ENCODE peak calls at places on chromosome 2, in eight cellular contexts. P is tibial artery, W is thoracic aorta, Q is mammary epithelial cell, K is ovary, S is fibroblast of lung, N is HCT116, B is SK-N-SH. X is an unnamed sample. For H3K4me1 and H3K9me3, the result is how much of the 10 kb centered on the place peaks cover.

GRCh38 chr2:2183135-2183534 is 147.9 kb downstream of the MYT1L start:
- DNase-seq in P (no peak), W (no peak), Q (no peak), K (no peak), S (no peak), N (no peak), B (peak), X (no peak)

GRCh38 chr2:1638281-1638860 is 105.9 kb downstream of the PXDN start:
- DNase-seq in P (no peak), W (no peak), Q (peak), K (no peak), S (no peak), N (no peak), B (no peak), X (no peak)

GRCh38 chr2:43343573-43344304 is 117.3 kb upstream of the ZFP36L2 start:
- DNase-seq in P (peak), W (peak), Q (peak), K (peak), S (peak), N (no peak), B (no peak), X (peak)

GRCh38 chr2:120486441-120486840 is 140.5 kb downstream of the INHBB start:
- DNase-seq in P (no peak), W (no peak), Q (no peak), K (no peak), S (no peak), N (no peak), B (no peak), X (no peak)

GRCh38 chr2:38997784-38998183 is 108.1 kb downstream of the ARHGEF33 start:
- DNase-seq in P (no peak), W (no peak), Q (peak), K (no peak), S (peak), N (no peak), B (no peak), X (no peak)

GRCh38 chr2:162300271-162300670 is 18.2 kb downstream of the IFIH1 start:
- DNase-seq in P (no peak), W (no peak), Q (no peak), K (no peak), S (no peak), N (no peak), B (no peak), X (no peak)

GRCh38 chr2:54402350-54402749 is 53.8 kb upstream of the SPTBN1 start:
- DNase-seq in P (peak), W (peak), Q (no peak), K (peak), S (peak), N (no peak), B (no peak), X (no peak)

GRCh38 chr2:127039387-127040031 is 67.4 kb downstream of the BIN1 start:
- DNase-seq in P (no peak), W (no peak), Q (no peak), K (no peak), S (no peak), N (no peak), B (no peak), X (no peak)

GRCh38 chr2:10283106-10284062 is 19.3 kb upstream of the HPCAL1 start:
- DNase-seq in P (no peak), W (no peak), Q (peak), K (no peak), S (peak), N (peak), B (peak), X (peak)

DNA sequence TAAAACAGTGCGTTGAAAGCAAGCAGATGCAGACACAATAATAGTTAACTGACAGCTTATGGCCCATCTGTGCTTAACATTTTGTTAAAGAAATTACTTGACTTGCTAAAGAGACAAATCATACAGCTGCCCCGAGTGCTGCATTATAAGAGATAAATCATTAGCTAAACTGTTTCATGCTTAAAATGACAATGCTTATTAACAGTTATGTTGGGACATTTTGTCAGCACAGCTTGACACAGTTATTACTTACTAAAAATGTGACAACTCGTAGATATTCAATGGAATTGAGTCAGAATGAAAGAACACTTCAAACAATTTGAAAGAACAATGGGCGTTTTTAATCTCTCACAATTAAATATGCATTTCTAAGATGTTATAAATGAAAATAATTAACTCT is 57.3 kb downstream of the PAX3 start:
- DNase-seq in P (no peak), W (no peak), Q (no peak), K (no peak), S (no peak), N (no peak), B (no peak), X (no peak)
- H3K4me1 ChIP-seq in P (under half), W (under half), Q (under half), K (under half), S (under half), N (under half), B (under half), X (under half)

GRCh38 chr2:118269408-118270051 is 181.3 kb downstream of the INSIG2 start:
- DNase-seq in P (no peak), W (no peak), Q (no peak), K (no peak), S (no peak), N (no peak), B (no peak), X (no peak)
- TF ChIP-seq CTCF in P (no peak), W (no peak), Q (peak), K (no peak), S (no peak), N (peak), B (peak), X (no peak)

GRCh38 chr2:213261237-213261636 is 23.0 kb upstream of the SPAG16 start:
- DNase-seq in P (no peak), W (no peak), Q (no peak), K (no peak), S (no peak), N (no peak), B (no peak), X (no peak)
- H3K9me3 ChIP-seq in P (under half), W (under half), Q (under half), K (under half), S (under half), N (under half), B (under half), X (under half)

GRCh38 chr2:101306410-101306809 is 2.1 kb downstream of the RNF149 start:
- DNase-seq in P (no peak), W (no peak), Q (no peak), K (no peak), S (no peak), N (no peak), B (no peak), X (no peak)
- H3K4me1 ChIP-seq in P (under half), W (under half), Q (under half), K (under half), S (under half), N (under half), B (under half), X (under half)

GRCh38 chr2:198322275-198322674 is 517.9 kb downstream of the PLCL1 start:
- DNase-seq in P (no peak), W (no peak), Q (no peak), K (no peak), S (no peak), N (no peak), B (peak), X (no peak)
- TF ChIP-seq CTCF in P (no peak), W (no peak), Q (no peak), K (no peak), S (peak), N (peak), B (peak), X (no peak)